ENCODE peak calls at places on chromosomes 4 and X, in seven cellular contexts. O is heart left ventricle, K is SK-N-SH, F is GM23248, R is cardiac muscle cell, W is colonic mucosa, S is endodermal cell. G is an unnamed sample.
A peak's percentile ranks its signal among the peaks of the same experiment; 100 is the strongest.

GRCh38 chr4:184238072-184238743 is 20.5 kb upstream of the ENPP6 start:
- DNase-seq in O (no peak), K (peak; percentile 68), F (no peak), R (no peak), W (no peak), S (no peak), G (no peak)

GRCh38 chr4:169986369-169986768 is 39.8 kb downstream of the MFAP3L start:
- DNase-seq in O (no peak), K (no peak), F (no peak), R (no peak), W (no peak), S (no peak), G (no peak)

GRCh38 chr4:185020293-185020808 is 2.1 kb downstream of the HELT start:
- DNase-seq in O (no peak), K (peak; percentile 48), F (peak; percentile 48), R (peak; percentile 35), W (no peak), S (peak; percentile 83), G (no peak)

GRCh38 chr4:72311291-72311690 is 257.7 kb downstream of the ADAMTS3 start:
- DNase-seq in O (no peak), K (no peak), F (peak; percentile 19), R (no peak), W (no peak), S (no peak), G (no peak)

GRCh38 chr4:48483777-48484493 is 792 bp downstream of the SLC10A4 start:
- DNase-seq in O (peak; percentile 53), K (peak; percentile 79), F (peak; percentile 22), R (no peak), W (no peak), S (peak; percentile 78), G (no peak)

GRCh38 chrX:48540480-48540879 is 966 bp downstream of the TBC1D25 start:
- DNase-seq in O (no peak), K (no peak), F (no peak), R (no peak), W (no peak), S (no peak), G (no peak)

GRCh38 chr4:151627491-151627890 is 133.3 kb downstream of the GATB start:
- DNase-seq in O (no peak), K (no peak), F (peak; percentile 60), R (no peak), W (no peak), S (no peak), G (no peak)

GRCh38 chrX:100090931-100091330 is 319.1 kb downstream of the PCDH19 start:
- DNase-seq in O (no peak), K (no peak), F (peak; percentile 84), R (peak; percentile 22), W (no peak), S (no peak), G (no peak)

GRCh38 chrX:122512561-122513072 is 671.5 kb upstream of the GRIA3 start:
- DNase-seq in O (no peak), K (no peak), F (peak; percentile 41), R (no peak), W (no peak), S (no peak), G (no peak)

GRCh38 chr4:104859601-104860000 is 287.1 kb upstream of the TET2 start:
- DNase-seq in O (no peak), K (no peak), F (peak; percentile 0), R (no peak), W (no peak), S (peak; percentile 44), G (no peak)

GRCh38 chr4:159829184-159829583 is 726.3 kb downstream of the RAPGEF2 start:
- DNase-seq in O (no peak), K (no peak), F (no peak), R (no peak), W (no peak), S (no peak), G (no peak)

GRCh38 chrX:112694811-112695210 is 15.1 kb upstream of the LHFPL1 start:
- DNase-seq in O (no peak), K (no peak), F (no peak), R (no peak), W (no peak), S (no peak), G (no peak)

GRCh38 chr4:2765832-2766526 is 9.8 kb upstream of the TNIP2 start:
- DNase-seq in O (no peak), K (peak; percentile 7), F (no peak), R (no peak), W (no peak), S (no peak), G (no peak)

GRCh38 chr4:114005569-114006442 is 26.4 kb upstream of the ARSJ start:
- DNase-seq in O (no peak), K (no peak), F (peak; percentile 84), R (peak; percentile 69), W (no peak), S (no peak), G (peak; percentile 23)

GRCh38 chrX:81120936-81121351 is 80.8 kb downstream of the HMGN5 start:
- DNase-seq in O (no peak), K (peak; percentile 8), F (peak; percentile 74), R (peak; percentile 58), W (peak; percentile 47), S (peak; percentile 74), G (peak; percentile 57)

GRCh38 chr4:175536852-175537453 is 275.1 kb downstream of the GPM6A start:
- DNase-seq in O (no peak), K (peak; percentile 25), F (peak; percentile 75), R (peak; percentile 63), W (no peak), S (no peak), G (peak; percentile 50)

GRCh38 chr4:145497199-145498149 is 15.8 kb downstream of the SMAD1 start:
- DNase-seq in O (no peak), K (no peak), F (no peak), R (no peak), W (no peak), S (no peak), G (no peak)

GRCh38 chr4:145496292-145496691 is 14.6 kb downstream of the SMAD1 start:
- DNase-seq in O (no peak), K (no peak), F (no peak), R (no peak), W (no peak), S (no peak), G (no peak)

GRCh38 chr4:145498430-145498829 is 16.8 kb downstream of the SMAD1 start:
- DNase-seq in O (no peak), K (no peak), F (no peak), R (no peak), W (no peak), S (no peak), G (no peak)

GRCh38 chr4:145492376-145492775 is 10.7 kb downstream of the SMAD1 start:
- DNase-seq in O (no peak), K (no peak), F (no peak), R (no peak), W (peak; percentile 37), S (no peak), G (no peak)

GRCh38 chr4:145494666-145495065 is 13.0 kb downstream of the SMAD1 start:
- DNase-seq in O (no peak), K (no peak), F (no peak), R (no peak), W (no peak), S (no peak), G (no peak)
- H3K4me3 ChIP-seq in O (no peak overlapping the region), K (no peak overlapping the region), F (no peak overlapping the region), R (no peak overlapping the region), W (no peak overlapping the region), S (no peak overlapping the region), G (no peak overlapping the region)

GRCh38 chr4:1199556-1200331 is 27.4 kb upstream of the SPON2 start:
- DNase-seq in O (no peak), K (peak; percentile 23), F (no peak), R (no peak), W (peak; percentile 19), S (peak; percentile 36), G (no peak)
- H3K27ac ChIP-seq in O (peak overlapping the region; percentile 50), K (no peak overlapping the region), F (no peak overlapping the region), R (no peak overlapping the region), W (peak overlapping the region; percentile 80), S (no peak overlapping the region), G (no peak overlapping the region)

DNA sequence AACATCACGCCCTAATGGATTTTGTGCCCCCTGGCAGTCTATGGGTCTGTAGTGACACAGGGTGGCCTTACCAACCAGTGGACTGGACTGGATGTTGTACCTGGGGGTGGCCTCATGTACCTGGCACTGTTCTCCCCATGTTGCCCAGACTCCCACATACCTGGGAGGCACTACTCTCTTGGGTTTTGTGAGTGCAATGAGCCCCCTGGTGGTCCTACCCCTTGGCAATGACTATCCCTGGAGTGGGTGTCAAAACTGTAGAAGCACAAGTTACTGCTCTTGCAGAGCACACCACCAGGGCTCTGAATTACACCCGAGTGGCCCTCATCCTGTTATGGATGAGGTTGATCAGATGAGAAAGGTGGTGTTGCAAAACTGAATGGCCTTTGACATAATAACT is 57.8 kb upstream of the CCDC149 start:
- DNase-seq in O (no peak), K (no peak), F (no peak), R (no peak), W (no peak), S (peak; percentile 48), G (no peak)
- H3K9me3 ChIP-seq in O (no peaks in the 10 kb centered on the region), K (no peaks in the 10 kb centered on the region), F (no peaks in the 10 kb centered on the region), R (no peaks in the 10 kb centered on the region), W (no peaks in the 10 kb centered on the region), S (peaks cover 16% of the 10 kb centered on the region), G (no peaks in the 10 kb centered on the region)

GRCh38 chr4:119300388-119301131 is 21.4 kb downstream of the FABP2 start:
- DNase-seq in O (peak; percentile 98), K (peak; percentile 87), F (peak; percentile 97), R (peak; percentile 96), W (peak; percentile 97), S (peak; percentile 98), G (peak; percentile 92)

GRCh38 chr4:119300072-119300387 is 21.9 kb downstream of the FABP2 start:
- DNase-seq in O (peak; percentile 54), K (peak; percentile 47), F (peak; percentile 77), R (peak; percentile 75), W (peak; percentile 69), S (no peak), G (no peak)

GRCh38 chr4:119299221-119300071 is 22.5 kb downstream of the FABP2 start:
- DNase-seq in O (no peak), K (no peak), F (peak; percentile 46), R (peak; percentile 31), W (peak; percentile 37), S (peak; percentile 45), G (no peak)

GRCh38 chr4:119296356-119296755 is 25.6 kb downstream of the FABP2 start:
- DNase-seq in O (no peak), K (no peak), F (no peak), R (no peak), W (no peak), S (no peak), G (no peak)

GRCh38 chr4:119297795-119298194 is 24.1 kb downstream of the FABP2 start:
- DNase-seq in O (no peak), K (no peak), F (no peak), R (no peak), W (no peak), S (no peak), G (no peak)
- H3K4me3 ChIP-seq in O (no peak overlapping the region), K (peak overlapping the region; percentile 82), F (peak overlapping the region; percentile 82), R (peak overlapping the region; percentile 76), W (no peak overlapping the region), S (peak overlapping the region; percentile 90), G (no peak overlapping the region)

DNA sequence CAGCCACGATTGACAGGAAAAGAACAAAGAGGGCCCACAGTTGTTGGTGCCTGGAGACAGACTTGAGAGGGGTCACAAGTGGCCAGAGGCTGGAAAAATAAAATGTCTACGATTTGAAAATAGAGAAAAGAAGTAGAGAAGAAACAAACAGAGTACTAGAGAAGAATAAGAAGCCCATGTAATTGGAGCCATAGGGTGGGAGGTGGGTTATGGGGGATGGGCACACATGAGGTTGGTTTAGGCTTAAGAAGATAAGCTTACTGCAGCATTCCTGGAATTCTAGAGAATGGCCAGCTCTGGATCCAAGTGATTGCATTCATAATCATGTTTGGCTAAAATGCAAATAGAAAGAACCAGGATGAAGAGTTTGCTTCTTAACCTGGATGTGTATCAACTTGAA is 210.7 kb downstream of the MAML3 start:
- DNase-seq in O (no peak), K (no peak), F (no peak), R (peak; percentile 31), W (no peak), S (peak; percentile 79), G (no peak)
- H3K27ac ChIP-seq in O (no peak overlapping the region), K (peak overlapping the region; percentile 100), F (no peak overlapping the region), R (peak overlapping the region; percentile 84), W (no peak overlapping the region), S (no peak overlapping the region), G (no peak overlapping the region)